ENCODE peak calls at places on chromosome 19, in eight cellular contexts. P is tibial artery; S is NCI-H774; Z is adrenal gland; L is skeletal muscle cell; Q is amniotic stem cell; D is activated T-helper 1 cell treated with anti-CD3 and anti-CD28 coated beads, Interleukin-12 subunit alpha, Interleukin-12 subunit beta, Interleukin-2, Interleukin-4 antibody, amounts not matched to agents 30 ng/mL and 10 ng/mL and 1 ng/mL, durations not matched to agents 14 hours and 24 hours and 36 hours; G is T-cell. N is an unnamed sample.

GRCh38 chr19:40335855-40336700 is 12.1 kb downstream of the C19orf47 start:
- DNase-seq in P (no peak), S (no peak), Z (no peak), L (no peak), Q (no peak), D (no peak), G (no peak), N (no peak)

GRCh38 chr19:36573020-36573947 is at the start of gene ZNF529:
- DNase-seq in P (peak), S (peak), Z (peak), L (peak), Q (peak), D (peak), G (peak), N (peak)

GRCh38 chr19:14066139-14066538 is 4.3 kb upstream of the PALM3 start:
- DNase-seq in P (no peak), S (no peak), Z (no peak), L (no peak), Q (no peak), D (no peak), G (no peak), N (no peak)

GRCh38 chr19:4075373-4075772 is 8.7 kb upstream of the ZBTB7A start:
- DNase-seq in P (no peak), S (no peak), Z (no peak), L (no peak), Q (no peak), D (peak), G (no peak), N (no peak)

GRCh38 chr19:15684828-15685227 is 11.9 kb downstream of the CYP4F12 start:
- DNase-seq in P (no peak), S (no peak), Z (no peak), L (no peak), Q (no peak), D (no peak), G (no peak), N (no peak)

GRCh38 chr19:5903502-5904301 is at the start of gene NDUFA11:
- DNase-seq in P (peak), S (peak), Z (peak), L (no peak), Q (peak), D (peak), G (peak), N (peak)

GRCh38 chr19:42290523-42291436 is 11.2 kb upstream of the PRR19 start:
- DNase-seq in P (no peak), S (no peak), Z (no peak), L (no peak), Q (no peak), D (no peak), G (peak), N (no peak)

GRCh38 chr19:709965-710714 is 1.4 kb downstream of the PALM start:
- DNase-seq in P (peak), S (no peak), Z (no peak), L (no peak), Q (no peak), D (no peak), G (no peak), N (peak)

GRCh38 chr19:18478545-18479311 is 40.8 kb upstream of the ISYNA1 start:
- DNase-seq in P (peak), S (no peak), Z (peak), L (peak), Q (peak), D (peak), G (peak), N (peak)

GRCh38 chr19:55300821-55301458 is 17.1 kb downstream of the BRSK1 start:
- DNase-seq in P (no peak), S (no peak), Z (peak), L (no peak), Q (no peak), D (no peak), G (no peak), N (no peak)

GRCh38 chr19:18672606-18673337 is 10.7 kb upstream of the CRTC1 start:
- DNase-seq in P (peak), S (no peak), Z (no peak), L (no peak), Q (no peak), D (no peak), G (no peak), N (peak)

GRCh38 chr19:28746486-28746885 is 466.5 kb downstream of the UQCRFS1 start:
- DNase-seq in P (no peak), S (no peak), Z (no peak), L (no peak), Q (no peak), D (no peak), G (no peak), N (no peak)

GRCh38 chr19:35247526-35248309 is 1.1 kb upstream of the LSR start:
- DNase-seq in P (no peak), S (peak), Z (peak), L (no peak), Q (no peak), D (no peak), G (peak), N (peak)

GRCh38 chr19:38647966-38648788 is 728 bp downstream of the ACTN4 start:
- DNase-seq in P (no peak), S (no peak), Z (no peak), L (no peak), Q (no peak), D (no peak), G (no peak), N (no peak)

N was measured in left cardiac atrium.